ENCODE peak calls at places on chromosomes 2 and 18, in five cellular contexts. A is astrocyte of the cerebellum, V is body of pancreas, G is OCI-LY7, H is astrocyte of the spinal cord. B is an unnamed sample.

GRCh38 chr2:40097691-40098376 is 318.8 kb upstream of the THUMPD2 start:
- DNase-seq in G (no peak), V (no peak), H (peak; percentile 92), A (peak; percentile 65), B (no peak)

GRCh38 chr2:367246-367645 is 79.4 kb upstream of the ALKAL2 start:
- DNase-seq in H (peak; percentile 3), V (no peak), A (no peak), G (no peak), B (no peak)

GRCh38 chr2:67260348-67261277 is 136.5 kb upstream of the ETAA1 start:
- DNase-seq in H (peak; percentile 98), A (peak; percentile 92), V (peak; percentile 10), G (no peak), B (peak; percentile 71)

GRCh38 chr2:222054813-222055212 is 244.0 kb downstream of the PAX3 start:
- DNase-seq in V (no peak), H (no peak), A (no peak), G (no peak), B (no peak)

GRCh38 chr2:237456200-237456731 is 30.8 kb upstream of the MLPH start:
- DNase-seq in H (peak; percentile 94), A (peak; percentile 60), V (no peak), G (no peak), B (peak; percentile 88)

GRCh38 chr18:4691836-4692235 is 236.7 kb upstream of the DLGAP1 start:
- DNase-seq in G (no peak), V (no peak), A (no peak), H (no peak), B (no peak)

GRCh38 chr2:217204358-217204757 is 344.5 kb upstream of the TNP1 start:
- DNase-seq in H (peak; percentile 67), V (no peak), A (no peak), G (no peak), B (no peak)

GRCh38 chr2:238912228-238912915 is 64.5 kb downstream of the TWIST2 start:
- DNase-seq in V (no peak), G (no peak), H (no peak), A (no peak), B (no peak)

GRCh38 chr2:131104487-131105155 is 515 bp upstream of the PLEKHB2 start:
- DNase-seq in A (peak; percentile 36), H (no peak), G (peak; percentile 87), V (peak; percentile 83), B (no peak)

GRCh38 chr2:159090514-159091201 is 122.2 kb downstream of the TANC1 start:
- DNase-seq in H (peak; percentile 70), A (no peak), G (no peak), V (no peak), B (no peak)

GRCh38 chr2:97738236-97739019 is 25.1 kb downstream of the ZAP70 start:
- DNase-seq in V (no peak), G (no peak), A (no peak), H (no peak), B (no peak)

GRCh38 chr2:190837417-190837816 is 43.2 kb upstream of the GLS start:
- DNase-seq in V (no peak), A (no peak), G (no peak), H (peak; percentile 77), B (no peak)

GRCh38 chr2:3627500-3628100 is 30.4 kb upstream of the ALLC start:
- DNase-seq in G (no peak), H (no peak), V (no peak), A (no peak), B (peak; percentile 14)

GRCh38 chr2:2916621-2917020 is 461.0 kb downstream of the EIPR1 start:
- DNase-seq in V (no peak), H (no peak), A (no peak), G (no peak), B (no peak)

GRCh38 chr2:150643106-150643730 is 155.8 kb upstream of the RND3 start:
- DNase-seq in A (no peak), H (no peak), V (no peak), G (no peak), B (no peak)

GRCh38 chr2:144274131-144274530 is 245.8 kb downstream of the ZEB2 start:
- DNase-seq in V (no peak), H (no peak), A (no peak), G (no peak), B (no peak)

GRCh38 chr2:229712125-229712524 is 2.2 kb downstream of the DNER start:
- DNase-seq in A (no peak), G (peak; percentile 3), H (peak; percentile 29), V (no peak), B (no peak)

GRCh38 chr2:174076948-174077347 is 111.8 kb upstream of the SP3 start:
- DNase-seq in H (no peak), G (no peak), V (no peak), A (no peak), B (no peak)

GRCh38 chr2:236790991-236791390 is 221.4 kb downstream of the ACKR3 start:
- DNase-seq in H (no peak), V (no peak), A (no peak), G (no peak), B (no peak)

GRCh38 chr2:26455037-26455800 is 22.7 kb downstream of the OTOF start:
- DNase-seq in H (no peak), V (no peak), A (no peak), G (no peak), B (no peak)

GRCh38 chr18:74722237-74722636 is 124.6 kb downstream of the ZNF407 start:
- DNase-seq in H (peak; percentile 4), A (peak; percentile 9), V (no peak), G (no peak), B (no peak)

GRCh38 chr2:217795706-217796465 is 206.9 kb downstream of the TNS1 start:
- DNase-seq in G (no peak), A (no peak), V (no peak), H (no peak), B (no peak)

GRCh38 chr2:74516070-74516633 is 1.9 kb downstream of the TLX2 start:
- DNase-seq in V (peak; percentile 73), H (no peak), A (no peak), G (no peak), B (peak; percentile 73)

GRCh38 chr2:112724611-112725525 is 4.0 kb downstream of the NT5DC4 start:
- DNase-seq in V (no peak), G (no peak), A (no peak), H (no peak), B (no peak)

GRCh38 chr2:165791811-165792454 is 2.1 kb downstream of the GALNT3 start:
- DNase-seq in G (no peak), V (no peak), A (no peak), H (peak; percentile 59), B (no peak)

GRCh38 chr18:22465859-22466602 is 48.3 kb upstream of the CTAGE1 start:
- DNase-seq in V (no peak), H (peak; percentile 93), A (peak; percentile 79), G (no peak), B (peak; percentile 58)

GRCh38 chr2:188068093-188068492 is 223.6 kb upstream of the GULP1 start:
- DNase-seq in V (no peak), A (no peak), H (no peak), G (no peak), B (no peak)

GRCh38 chr2:173500953-173501352 is 146.3 kb downstream of the CDCA7 start:
- DNase-seq in V (no peak), G (no peak), H (no peak), A (no peak), B (no peak)

GRCh38 chr2:17748745-17749144 is 4.9 kb downstream of the SMC6 start:
- DNase-seq in A (no peak), H (no peak), G (no peak), V (no peak), B (no peak)
- H3K4me3 ChIP-seq in A (no peak overlapping the region), H (no peak overlapping the region), G (no peak overlapping the region), V (no peak overlapping the region), B (no peak overlapping the region)

GRCh38 chr2:176211110-176211509 is 22.6 kb downstream of the HOXD1 start:
- DNase-seq in H (no peak), G (no peak), A (no peak), V (no peak), B (no peak)
- TF ChIP-seq CTCF in H (no peak), G (no peak), A (no peak), V (no peak), B (no peak)

GRCh38 chr2:104405628-104406027 is 448.3 kb upstream of the POU3F3 start:
- DNase-seq in H (no peak), A (no peak), G (no peak), V (no peak), B (no peak)
- H3K4me3 ChIP-seq in H (no peak overlapping the region), A (no peak overlapping the region), G (no peak overlapping the region), V (no peak overlapping the region), B (no peak overlapping the region)

DNA sequence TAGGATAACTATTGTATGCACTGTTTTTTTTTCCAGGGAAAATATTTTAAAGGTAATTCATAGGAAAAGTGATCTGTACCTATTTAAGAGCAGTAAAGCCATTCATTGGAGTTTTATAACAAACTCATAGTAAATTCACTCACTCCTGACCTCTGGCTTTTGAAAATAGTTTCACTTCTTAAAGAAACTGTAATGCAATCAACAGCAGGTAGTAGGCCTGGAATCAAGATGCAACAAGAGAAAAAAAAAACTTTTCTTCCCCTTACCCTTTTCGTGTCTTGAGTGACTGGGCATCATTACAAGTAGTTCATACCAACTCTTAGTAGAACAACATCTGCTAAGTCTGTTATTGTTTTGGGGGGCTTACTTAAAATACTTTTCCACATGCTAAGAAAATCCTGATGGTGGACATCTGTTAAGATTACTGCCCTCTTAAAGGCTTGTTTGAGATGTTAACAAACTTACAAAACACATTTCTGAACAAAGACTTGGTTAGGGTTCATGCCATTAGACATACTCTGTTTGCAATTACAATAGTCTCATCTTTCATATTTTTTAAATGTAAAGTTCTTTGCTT is 164.2 kb upstream of the FOSL2 start:
- DNase-seq in G (no peak), A (no peak), V (no peak), H (no peak), B (no peak)
- TF ChIP-seq CTCF in G (peak; percentile 16), A (no peak), V (no peak), H (peak; percentile 22), B (no peak)

GRCh38 chr2:201182650-201183372 is at the start of gene CASP10:
- DNase-seq in G (peak; percentile 42), H (peak; percentile 19), A (no peak), V (peak; percentile 24), B (no peak)

GRCh38 chr2:201188449-201188848 is 5.5 kb downstream of the CASP10 start:
- DNase-seq in H (no peak), A (no peak), V (no peak), G (no peak), B (no peak)

GRCh38 chr2:201180010-201180409 is 2.9 kb upstream of the CASP10 start:
- DNase-seq in A (no peak), H (no peak), G (no peak), V (no peak), B (no peak)

GRCh38 chr2:201185863-201186262 is 2.9 kb downstream of the CASP10 start:
- DNase-seq in G (peak; percentile 21), V (no peak), H (no peak), A (no peak), B (no peak)

GRCh38 chr2:201183373-201183742 is 417 bp downstream of the CASP10 start:
- DNase-seq in V (no peak), A (no peak), G (no peak), H (no peak), B (no peak)
- H3K4me3 ChIP-seq in V (peak overlapping the region; percentile 28), A (no peak overlapping the region), G (peak overlapping the region; percentile 40), H (peak overlapping the region; percentile 18), B (peak overlapping the region; percentile 63)

GRCh38 chr2:134722728-134723127 is 3.9 kb upstream of the TMEM163 start:
- DNase-seq in H (no peak), G (peak; percentile 20), A (no peak), V (no peak), B (no peak)
- TF ChIP-seq CTCF in H (peak; percentile 25), G (peak; percentile 72), A (no peak), V (no peak), B (no peak)